ENCODE peak calls at places on chromosomes 6 and 20, in eight cellular contexts. B is hepatocyte, W is astrocyte, Q is fibroblast of pulmonary artery, T is cardiac fibroblast, Z is foreskin fibroblast, I is tibial artery, M is GM12865. G is an unnamed sample.

GRCh38 chr20:45943613-45944012 is 9.1 kb downstream of the PCIF1 start:
- DNase-seq in B (no peak), W (no peak), Z (no peak), M (no peak), I (no peak), Q (no peak), T (no peak), G (no peak)

GRCh38 chr6:168439791-168440491 is 1.0 kb upstream of the SMOC2 start:
- DNase-seq in T (no peak), M (no peak), Z (no peak), I (no peak), W (no peak), Q (no peak), B (no peak), G (no peak)

GRCh38 chr20:50270569-50270968 is 79.9 kb downstream of the CEBPB start:
- DNase-seq in W (no peak), B (no peak), T (no peak), M (no peak), Q (no peak), Z (no peak), I (no peak), G (no peak)

GRCh38 chr20:31704225-31705119 is 18.2 kb downstream of the BCL2L1 start:
- DNase-seq in Z (peak), B (peak), M (no peak), I (no peak), Q (peak), W (peak), T (peak), G (peak)

GRCh38 chr6:16057411-16057810 is 71.5 kb upstream of the MYLIP start:
- DNase-seq in Z (no peak), M (no peak), W (no peak), Q (no peak), B (no peak), I (no peak), T (no peak), G (no peak)

GRCh38 chr6:107589199-107589598 is 99.3 kb downstream of the SOBP start:
- DNase-seq in T (no peak), Q (no peak), I (no peak), Z (no peak), M (no peak), B (no peak), W (no peak), G (no peak)

GRCh38 chr6:148508401-148509151 is 165.9 kb downstream of the SASH1 start:
- DNase-seq in Q (peak), T (peak), W (peak), I (no peak), B (peak), Z (peak), M (no peak), G (no peak)

GRCh38 chr6:88588938-88589337 is 374.5 kb downstream of the RNGTT start:
- DNase-seq in Z (no peak), I (no peak), B (no peak), M (peak), Q (no peak), W (no peak), T (no peak), G (no peak)

GRCh38 chr20:43846516-43846905 is 68.1 kb upstream of the TOX2 start:
- DNase-seq in M (no peak), W (no peak), Z (no peak), I (no peak), T (no peak), Q (no peak), B (no peak), G (no peak)

GRCh38 chr6:157552171-157552747 is 171.3 kb downstream of the ZDHHC14 start:
- DNase-seq in M (no peak), Z (no peak), Q (no peak), T (no peak), W (no peak), I (no peak), B (no peak), G (no peak)

GRCh38 chr6:4640139-4640538 is 136.1 kb upstream of the CDYL start:
- DNase-seq in Z (no peak), Q (peak), T (peak), I (no peak), B (no peak), W (peak), M (no peak), G (peak)

GRCh38 chr6:71012871-71013456 is 56.1 kb upstream of the B3GAT2 start:
- DNase-seq in B (peak), M (peak), I (no peak), Q (peak), T (peak), Z (peak), W (peak), G (peak)

GRCh38 chr6:143513410-143513809 is 1.9 kb upstream of the FUCA2 start:
- DNase-seq in W (no peak), B (peak), I (no peak), M (peak), T (no peak), Q (no peak), Z (no peak), G (no peak)

GRCh38 chr6:160217863-160218262 is 40.8 kb downstream of the SLC22A2 start:
- DNase-seq in Z (no peak), B (no peak), I (no peak), W (no peak), Q (no peak), M (no peak), T (no peak), G (no peak)

GRCh38 chr6:160202411-160202810 is 56.2 kb downstream of the SLC22A2 start:
- DNase-seq in B (no peak), Q (no peak), T (no peak), Z (no peak), M (no peak), W (peak), I (no peak), G (peak)

GRCh38 chr20:15842872-15843271 is 730.4 kb downstream of the KIF16B start:
- DNase-seq in T (no peak), I (no peak), W (no peak), Q (no peak), Z (no peak), M (peak), B (no peak), G (no peak)

GRCh38 chr6:42100029-42100901 is 42.2 kb downstream of the C6orf132 start:
- DNase-seq in Z (peak), W (peak), T (peak), M (no peak), Q (peak), B (peak), I (no peak), G (no peak)

GRCh38 chr6:14734416-14735340 is 511.2 kb upstream of the JARID2 start:
- DNase-seq in T (peak), I (no peak), M (peak), Q (peak), W (peak), B (no peak), Z (peak), G (peak)

GRCh38 chr6:73030257-73030656 is 195.0 kb downstream of the KHDC1L start:
- DNase-seq in I (no peak), M (peak), T (no peak), W (no peak), Q (no peak), Z (no peak), B (no peak), G (no peak)

GRCh38 chr6:138943089-138943625 is 44.9 kb downstream of the REPS1 start:
- DNase-seq in Q (no peak), T (no peak), I (no peak), Z (no peak), W (no peak), M (no peak), B (no peak), G (no peak)

GRCh38 chr20:25279403-25279802 is 31.5 kb downstream of the PYGB start:
- DNase-seq in Z (no peak), W (peak), Q (no peak), T (no peak), M (no peak), I (no peak), B (no peak), G (no peak)

GRCh38 chr20:38726849-38727601 is 2.7 kb downstream of the SLC32A1 start:
- DNase-seq in T (no peak), Q (peak), W (no peak), Z (no peak), B (no peak), M (peak), I (no peak), G (no peak)

GRCh38 chr20:50992733-50993457 is 30.0 kb downstream of the KCNG1 start:
- DNase-seq in B (peak), I (no peak), T (peak), W (peak), Q (peak), Z (no peak), M (peak), G (no peak)

GRCh38 chr6:45038226-45038625 is 289.9 kb upstream of the RUNX2 start:
- DNase-seq in Q (no peak), I (no peak), W (no peak), B (no peak), M (no peak), T (no peak), Z (no peak), G (no peak)

GRCh38 chr20:32945710-32946221 is 58.5 kb downstream of the SUN5 start:
- DNase-seq in I (no peak), B (no peak), Z (peak), Q (peak), M (peak), W (no peak), T (peak), G (peak)

GRCh38 chr20:17343631-17344447 is 117.0 kb downstream of the PCSK2 start:
- DNase-seq in M (no peak), T (no peak), Q (no peak), W (peak), Z (peak), I (no peak), B (no peak), G (no peak)

GRCh38 chr6:68069921-68070709 is 565.0 kb upstream of the ADGRB3 start:
- DNase-seq in W (no peak), Z (no peak), M (no peak), I (no peak), B (no peak), Q (no peak), T (peak), G (no peak)

GRCh38 chr6:111185954-111186353 is 98.7 kb downstream of the SLC16A10 start:
- DNase-seq in M (no peak), Z (no peak), B (no peak), Q (no peak), I (no peak), W (no peak), T (no peak), G (no peak)

GRCh38 chr6:6270948-6271347 is 49.5 kb downstream of the F13A1 start:
- DNase-seq in I (no peak), M (no peak), Q (no peak), T (no peak), Z (no peak), B (no peak), W (no peak), G (no peak)

GRCh38 chr6:135667694-135668455 is 170.3 kb upstream of the AHI1 start:
- DNase-seq in I (no peak), B (no peak), Z (peak), W (peak), M (no peak), T (peak), Q (peak), G (no peak)

GRCh38 chr20:32112862-32113261 is 3.3 kb downstream of the TM9SF4 start:
- DNase-seq in Z (no peak), I (peak), M (no peak), B (peak), Q (no peak), W (no peak), T (no peak), G (no peak)

GRCh38 chr6:107832146-107833056 is 8.3 kb upstream of the SCML4 start:
- DNase-seq in M (no peak), Z (no peak), W (no peak), Q (no peak), B (no peak), T (no peak), I (no peak), G (no peak)

GRCh38 chr6:31734703-31735500 is 1.4 kb downstream of the CLIC1 start:
- DNase-seq in Q (peak), M (peak), I (peak), T (peak), Z (peak), B (peak), W (peak), G (no peak)

GRCh38 chr6:110101885-110102284 is 77.6 kb downstream of the WASF1 start:
- DNase-seq in Q (no peak), T (no peak), W (no peak), Z (no peak), B (no peak), M (peak), I (no peak), G (no peak)

GRCh38 chr6:111981441-111981840 is 72.5 kb upstream of the CCN6 start:
- DNase-seq in B (no peak), I (no peak), T (no peak), Z (peak), Q (no peak), W (no peak), M (no peak), G (no peak)

GRCh38 chr6:150566486-150566885 is 33.2 kb upstream of the PLEKHG1 start:
- DNase-seq in M (no peak), Z (no peak), B (no peak), T (no peak), Q (no peak), W (no peak), I (no peak), G (no peak)

GRCh38 chr6:26550250-26550993 is 12.3 kb downstream of the HMGN4 start:
- DNase-seq in T (peak), Z (peak), Q (peak), I (no peak), M (peak), W (peak), B (peak), G (no peak)

GRCh38 chr6:92377137-92377536 is 1042.2 kb downstream of the EPHA7 start:
- DNase-seq in T (no peak), W (peak), B (no peak), Q (no peak), I (no peak), M (no peak), Z (no peak), G (no peak)

DNA sequence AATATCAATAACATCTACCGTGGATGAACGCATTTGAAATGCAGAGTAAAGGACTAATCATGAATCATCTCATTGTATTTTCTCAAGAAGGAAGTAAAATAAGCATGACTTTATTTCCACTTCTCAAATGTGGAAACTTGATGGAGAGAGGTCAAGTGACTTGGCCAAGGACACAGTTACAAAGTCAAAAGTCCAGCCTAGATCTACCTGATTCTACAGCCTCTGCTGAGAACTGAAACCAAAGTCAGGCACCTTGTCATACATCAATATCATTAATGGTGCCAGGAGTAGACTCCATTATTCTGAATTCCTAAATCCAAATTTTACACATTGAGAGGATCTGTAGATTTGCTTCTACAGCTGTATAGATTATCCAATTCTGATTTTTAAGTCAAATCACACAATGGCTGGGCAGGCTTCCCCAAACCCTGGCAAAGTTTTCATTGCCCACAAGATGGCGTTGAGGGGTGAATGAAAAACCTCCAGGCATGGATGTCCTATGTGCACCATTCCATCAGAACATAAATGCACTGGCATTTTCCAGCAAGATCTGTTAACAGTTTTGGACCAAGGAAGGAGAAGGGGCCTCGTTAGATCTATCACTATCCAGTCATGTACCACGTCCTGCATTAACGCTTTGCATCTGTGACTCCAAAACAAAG is 423.0 kb downstream of the MAFB start:
- DNase-seq in B (peak), Z (peak), M (peak), Q (peak), I (no peak), W (no peak), T (peak), G (no peak)
- TF ChIP-seq CTCF in B (peak), Z (peak), M (peak), Q (peak), I (peak), W (no peak), T (peak), G (peak)

GRCh38 chr6:128256100-128256499 is 264.3 kb downstream of the PTPRK start:
- DNase-seq in Z (no peak), B (peak), W (no peak), M (no peak), I (no peak), T (no peak), Q (no peak), G (no peak)

GRCh38 chr6:128259735-128260685 is 260.4 kb downstream of the PTPRK start:
- DNase-seq in Z (no peak), W (no peak), I (no peak), B (no peak), Q (no peak), M (peak), T (no peak), G (no peak)

GRCh38 chr6:128259036-128259734 is 261.2 kb downstream of the PTPRK start:
- DNase-seq in M (peak), I (no peak), T (no peak), W (no peak), Q (no peak), Z (no peak), B (no peak), G (no peak)
- H3K4me3 ChIP-seq in M (peak), I (no peak), T (no peak), W (no peak), Q (no peak), Z (no peak), B (no peak), G (no peak)

DNA sequence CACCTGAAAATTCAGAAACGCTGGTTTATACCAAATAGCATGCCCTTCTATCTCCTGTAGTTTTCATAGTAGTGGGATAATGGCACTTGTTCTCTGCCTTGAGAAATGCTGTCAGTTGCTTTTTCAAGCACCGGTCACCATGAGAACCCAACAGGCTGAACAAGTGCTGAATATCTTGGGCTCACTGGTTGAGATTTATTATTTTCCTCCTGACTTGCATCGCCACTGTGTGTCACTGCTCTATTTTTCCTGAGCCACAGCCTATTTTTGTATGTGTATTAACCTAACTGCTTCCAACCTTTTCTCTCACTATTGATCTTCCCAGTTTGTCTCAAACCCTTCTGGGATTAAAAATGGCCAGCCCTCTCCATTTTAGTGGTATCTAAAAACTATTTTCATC is 71.9 kb downstream of the OPN5 start:
- DNase-seq in W (no peak), Q (no peak), B (no peak), M (no peak), Z (no peak), T (no peak), I (no peak), G (no peak)
- TF ChIP-seq CTCF in W (no peak), Q (no peak), B (no peak), M (no peak), Z (no peak), T (no peak), I (no peak), G (no peak)

GRCh38 chr6:95572098-95572497 is 5.2 kb upstream of the MANEA start:
- DNase-seq in B (no peak), W (no peak), Z (no peak), I (no peak), M (peak), T (no peak), Q (no peak), G (no peak)

GRCh38 chr6:95577317-95578105 is at the start of gene MANEA:
- DNase-seq in M (peak), T (peak), W (peak), I (peak), B (peak), Q (peak), Z (peak), G (peak)

GRCh38 chr6:95576218-95576617 is 1.1 kb upstream of the MANEA start:
- DNase-seq in I (no peak), Q (no peak), Z (no peak), B (no peak), W (no peak), M (peak), T (no peak), G (no peak)

GRCh38 chr6:95576621-95577316 is 566 bp upstream of the MANEA start:
- DNase-seq in W (peak), B (no peak), T (peak), Q (peak), Z (no peak), I (no peak), M (peak), G (no peak)

GRCh38 chr6:95574811-95575210 is 2.5 kb upstream of the MANEA start:
- DNase-seq in M (no peak), Z (peak), I (no peak), W (no peak), B (peak), Q (peak), T (peak), G (no peak)
- H3K4me3 ChIP-seq in M (peak), Z (no peak), I (peak), W (no peak), B (peak), Q (peak), T (no peak), G (no peak)